ENCODE peak calls at places on chromosome 14, in five cellular contexts. R is H9, Y is heart right ventricle, O is Calu3, D is HFFc6. C is an unnamed sample.

GRCh38 chr14:68246074-68246980 is 426.7 kb downstream of the RAD51B start:
- DNase-seq in Y (peak), R (no peak), D (no peak), O (no peak), C (no peak)

GRCh38 chr14:86961106-86961716 is 1031.8 kb downstream of the GALC start:
- DNase-seq in O (peak), Y (no peak), D (no peak), R (peak), C (no peak)

GRCh38 chr14:61455351-61455750 is 134.0 kb downstream of the PRKCH start:
- DNase-seq in Y (no peak), R (no peak), O (no peak), D (no peak), C (no peak)

GRCh38 chr14:53380041-53380440 is 226.9 kb upstream of the DDHD1 start:
- DNase-seq in D (no peak), O (no peak), R (no peak), Y (no peak), C (no peak)

GRCh38 chr14:53113992-53114391 is 39.1 kb downstream of the DDHD1 start:
- DNase-seq in O (no peak), Y (no peak), R (peak), D (no peak), C (no peak)

GRCh38 chr14:33017016-33017415 is 78.3 kb downstream of the NPAS3 start:
- DNase-seq in R (no peak), D (no peak), O (no peak), Y (no peak), C (no peak)

GRCh38 chr14:89407856-89408255 is 9.2 kb downstream of the FOXN3 start:
- DNase-seq in D (no peak), O (no peak), Y (no peak), R (no peak), C (no peak)

GRCh38 chr14:65650843-65651242 is 238.3 kb downstream of the FUT8 start:
- DNase-seq in Y (no peak), D (no peak), R (no peak), O (no peak), C (no peak)

GRCh38 chr14:54123836-54124235 is 167.2 kb upstream of the BMP4 start:
- DNase-seq in R (no peak), O (no peak), D (no peak), Y (no peak), C (no peak)

GRCh38 chr14:50410016-50410530 is 13.4 kb upstream of the CDKL1 start:
- DNase-seq in Y (no peak), R (no peak), D (no peak), O (no peak), C (no peak)

GRCh38 chr14:26765768-26766550 is 168.1 kb upstream of the NOVA1 start:
- DNase-seq in R (no peak), O (no peak), Y (peak), D (no peak), C (peak)

GRCh38 chr14:104393199-104393897 is 186.2 kb upstream of the C14orf180 start:
- DNase-seq in Y (peak), D (no peak), R (peak), O (no peak), C (peak)

GRCh38 chr14:65156568-65157366 is 54.5 kb upstream of the MAX start:
- DNase-seq in O (no peak), Y (peak), D (peak), R (no peak), C (peak)

GRCh38 chr14:71248204-71248603 is 340.9 kb downstream of the PCNX1 start:
- DNase-seq in O (no peak), Y (no peak), R (no peak), D (peak), C (no peak)

GRCh38 chr14:86852530-86852929 is 1140.5 kb downstream of the GALC start:
- DNase-seq in D (peak), O (no peak), R (no peak), Y (no peak), C (no peak)

GRCh38 chr14:61381589-61381988 is 60.2 kb downstream of the PRKCH start:
- DNase-seq in Y (no peak), O (no peak), D (no peak), R (no peak), C (peak)

GRCh38 chr14:87457727-87458126 is 535.3 kb downstream of the GALC start:
- DNase-seq in O (no peak), R (no peak), Y (no peak), D (no peak), C (no peak)

GRCh38 chr14:54760866-54761265 is 141.8 kb downstream of the GCH1 start:
- DNase-seq in Y (no peak), O (no peak), D (no peak), R (no peak), C (no peak)

GRCh38 chr14:61217516-61217915 is 63.6 kb downstream of the TMEM30B start:
- DNase-seq in O (no peak), D (no peak), Y (peak), R (no peak), C (no peak)

GRCh38 chr14:75970989-75971388 is 10.8 kb downstream of the TGFB3 start:
- DNase-seq in D (no peak), O (no peak), R (no peak), Y (no peak), C (no peak)

GRCh38 chr14:91904483-91904882 is 37.1 kb upstream of the TC2N start:
- DNase-seq in O (no peak), R (no peak), Y (no peak), D (no peak), C (no peak)

GRCh38 chr14:90093942-90094595 is 32.3 kb downstream of the KCNK13 start:
- DNase-seq in Y (no peak), O (peak), D (peak), R (no peak), C (no peak)

GRCh38 chr14:74973003-74973614 is 17.7 kb upstream of the PGF start:
- DNase-seq in Y (peak), D (no peak), R (no peak), O (no peak), C (peak)

GRCh38 chr14:85565862-85566296 is 35.9 kb downstream of the FLRT2 start:
- DNase-seq in O (no peak), R (no peak), D (peak), Y (no peak), C (no peak)
- TF ChIP-seq CTCF in O (no peak), R (no peak), D (no peak), Y (no peak), C (no peak)

DNA sequence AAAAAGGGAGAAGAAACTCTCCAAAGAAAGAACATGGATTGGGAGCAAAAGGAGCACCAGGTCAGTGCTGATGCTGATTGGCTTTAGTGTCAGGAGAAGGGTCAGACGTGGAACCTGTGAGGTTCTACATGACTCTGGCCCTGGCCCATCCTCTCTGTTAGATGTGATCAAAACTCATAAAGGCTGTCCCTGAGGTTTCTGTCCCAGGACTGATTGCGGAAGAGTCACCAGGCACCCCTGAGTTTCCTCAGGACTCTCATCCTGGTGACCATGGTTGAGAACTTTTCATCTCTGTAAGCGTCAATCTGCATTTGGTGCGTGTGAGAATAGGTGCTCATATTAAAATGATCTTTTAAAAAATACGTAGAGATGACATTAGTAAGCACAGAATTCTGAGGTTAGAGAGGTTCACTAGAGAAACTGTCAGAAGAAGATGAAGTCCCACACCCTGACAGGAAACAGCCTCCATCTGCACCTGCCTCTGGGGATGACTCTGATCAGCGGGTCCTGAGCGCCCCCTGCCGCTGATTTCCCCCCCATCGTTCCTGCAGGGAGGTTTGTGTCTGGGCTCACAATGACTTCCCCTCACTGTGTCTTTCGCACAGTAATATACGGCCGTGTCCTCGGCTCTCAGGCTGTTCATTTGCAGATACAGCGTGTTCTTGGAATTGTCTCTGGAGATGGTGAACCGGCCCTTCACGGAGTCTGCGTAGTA is 741.8 kb downstream of the TMEM121 start:
- DNase-seq in O (peak), D (no peak), R (no peak), Y (no peak), C (peak)
- TF ChIP-seq CTCF in O (no peak), D (no peak), R (no peak), Y (no peak), C (no peak)

GRCh38 chr14:93787465-93788306 is 599 bp downstream of the PRIMA1 start:
- DNase-seq in Y (no peak), R (peak), D (no peak), O (no peak), C (no peak)

GRCh38 chr14:93789366-93790130 is 1.3 kb upstream of the PRIMA1 start:
- DNase-seq in R (peak), O (no peak), Y (no peak), D (no peak), C (no peak)

GRCh38 chr14:93788307-93788556 is at the start of gene PRIMA1:
- DNase-seq in D (no peak), Y (no peak), R (no peak), O (no peak), C (no peak)

GRCh38 chr14:93790966-93791365 is 2.7 kb upstream of the PRIMA1 start:
- DNase-seq in R (no peak), Y (no peak), O (no peak), D (no peak), C (no peak)

DNA sequence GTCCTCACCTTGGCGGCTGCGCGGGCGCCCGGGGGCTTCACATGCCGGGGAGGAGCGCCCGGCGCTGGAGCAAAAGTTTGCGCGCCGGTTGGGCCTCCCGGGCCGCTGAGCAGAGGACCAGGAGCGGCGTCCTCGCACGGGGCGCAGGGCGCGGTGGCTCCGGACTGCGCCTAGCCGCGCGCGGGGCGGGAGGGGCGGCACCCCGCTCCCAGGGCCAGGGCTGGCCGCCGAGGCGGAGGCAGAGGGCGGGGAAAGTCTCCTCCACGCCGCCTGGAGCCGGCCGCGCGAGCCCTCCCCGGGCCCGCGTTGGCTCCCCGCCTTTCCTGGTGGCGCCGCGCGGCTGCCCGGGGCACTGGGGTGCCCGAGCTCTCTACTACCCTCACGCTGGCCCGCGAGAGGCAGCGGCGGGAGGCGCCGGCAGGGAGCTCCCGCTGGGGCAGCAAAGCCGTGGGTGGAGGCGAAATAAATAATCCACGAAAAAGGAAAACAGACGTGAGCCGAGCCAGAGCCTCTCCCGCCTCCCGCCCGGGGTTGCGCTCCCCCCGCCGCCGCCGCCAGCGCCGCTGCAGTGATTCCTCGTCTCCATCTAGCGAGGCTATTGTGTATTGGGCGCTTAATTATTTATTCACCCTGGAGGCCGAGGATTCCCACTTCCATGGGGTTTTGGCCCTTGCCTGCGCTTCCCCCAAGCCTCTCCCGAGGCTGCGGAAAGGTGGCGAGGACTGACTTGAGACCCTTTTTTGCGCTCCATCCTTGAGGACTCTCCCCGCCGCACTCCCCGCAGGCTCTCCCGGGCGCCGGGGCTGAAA is 476 bp upstream of the PRIMA1 start:
- DNase-seq in Y (peak), O (peak), R (peak), D (no peak), C (no peak)
- TF ChIP-seq CTCF in Y (peak), O (no peak), R (peak), D (no peak), C (no peak)

DNA sequence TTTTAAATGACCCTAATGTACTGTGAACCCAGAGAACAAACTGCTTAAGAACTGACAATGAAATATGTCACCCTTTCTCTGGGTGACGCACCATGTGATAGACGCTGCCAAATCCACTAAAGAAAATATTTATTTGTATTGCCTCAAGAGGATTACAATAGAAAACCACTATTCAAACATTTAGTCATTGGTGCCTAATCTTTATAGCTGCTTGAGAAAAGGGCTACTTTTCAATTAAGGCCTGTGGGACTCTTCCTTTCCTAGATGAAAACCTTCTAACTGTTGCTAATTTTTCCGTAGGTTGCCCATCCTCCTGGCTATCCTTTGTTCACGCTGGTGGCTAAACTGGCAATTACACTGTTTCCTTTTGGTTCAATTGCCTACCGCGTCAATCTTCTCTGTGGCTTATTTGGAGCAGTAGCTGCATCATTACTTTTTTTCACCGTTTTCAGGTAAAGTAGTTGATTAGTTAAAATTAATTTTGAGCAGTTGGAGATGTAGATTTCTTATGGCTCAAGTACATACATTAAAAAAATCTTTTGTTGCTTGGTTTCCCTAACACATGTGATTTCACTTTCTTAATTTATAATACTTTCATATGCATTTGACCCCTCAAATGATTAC is 6.0 kb downstream of the TMEM260 start:
- DNase-seq in D (no peak), O (no peak), Y (no peak), R (no peak), C (no peak)
- TF ChIP-seq CTCF in D (no peak), O (no peak), Y (no peak), R (no peak), C (no peak)

GRCh38 chr14:63478437-63478852 is 64.7 kb downstream of the PPP2R5E start:
- DNase-seq in O (no peak), Y (no peak), R (no peak), D (no peak), C (no peak)

GRCh38 chr14:63475761-63476160 is 67.4 kb downstream of the PPP2R5E start:
- DNase-seq in Y (no peak), D (no peak), O (no peak), R (no peak), C (no peak)

GRCh38 chr14:63478024-63478423 is 65.2 kb downstream of the PPP2R5E start:
- DNase-seq in Y (no peak), R (no peak), O (no peak), D (no peak), C (no peak)

GRCh38 chr14:63473194-63473788 is 69.9 kb downstream of the PPP2R5E start:
- DNase-seq in R (no peak), O (no peak), Y (no peak), D (no peak), C (no peak)

GRCh38 chr14:63474844-63475243 is 68.3 kb downstream of the PPP2R5E start:
- DNase-seq in D (no peak), Y (no peak), O (no peak), R (no peak), C (no peak)
- TF ChIP-seq CTCF in D (no peak), Y (no peak), O (no peak), R (no peak), C (no peak)

GRCh38 chr14:58662028-58662427 is 24.3 kb downstream of the DACT1 start:
- DNase-seq in O (no peak), R (no peak), D (no peak), Y (no peak), C (no peak)

GRCh38 chr14:58660407-58660806 is 22.6 kb downstream of the DACT1 start:
- DNase-seq in D (no peak), O (no peak), R (no peak), Y (no peak), C (no peak)

GRCh38 chr14:58659846-58660245 is 22.1 kb downstream of the DACT1 start:
- DNase-seq in D (no peak), R (no peak), Y (peak), O (no peak), C (no peak)

GRCh38 chr14:58662759-58663158 is 25.0 kb downstream of the DACT1 start:
- DNase-seq in R (no peak), D (no peak), O (no peak), Y (no peak), C (no peak)

GRCh38 chr14:58656671-58657411 is 19.1 kb downstream of the DACT1 start:
- DNase-seq in Y (no peak), D (no peak), O (no peak), R (no peak), C (no peak)
- TF ChIP-seq CTCF in Y (no peak), D (no peak), O (no peak), R (no peak), C (no peak)

GRCh38 chr14:51651388-51652167 is at the start of gene FRMD6:
- DNase-seq in R (peak), D (peak), Y (peak), O (peak), C (peak)

GRCh38 chr14:51652168-51653095 is 722 bp downstream of the FRMD6 start:
- DNase-seq in Y (peak), R (peak), O (no peak), D (no peak), C (peak)

GRCh38 chr14:51653855-51654548 is 2.3 kb downstream of the FRMD6 start:
- DNase-seq in Y (no peak), O (no peak), R (no peak), D (no peak), C (no peak)

GRCh38 chr14:51654549-51654879 is 2.8 kb downstream of the FRMD6 start:
- DNase-seq in O (no peak), D (no peak), R (no peak), Y (no peak), C (no peak)

DNA sequence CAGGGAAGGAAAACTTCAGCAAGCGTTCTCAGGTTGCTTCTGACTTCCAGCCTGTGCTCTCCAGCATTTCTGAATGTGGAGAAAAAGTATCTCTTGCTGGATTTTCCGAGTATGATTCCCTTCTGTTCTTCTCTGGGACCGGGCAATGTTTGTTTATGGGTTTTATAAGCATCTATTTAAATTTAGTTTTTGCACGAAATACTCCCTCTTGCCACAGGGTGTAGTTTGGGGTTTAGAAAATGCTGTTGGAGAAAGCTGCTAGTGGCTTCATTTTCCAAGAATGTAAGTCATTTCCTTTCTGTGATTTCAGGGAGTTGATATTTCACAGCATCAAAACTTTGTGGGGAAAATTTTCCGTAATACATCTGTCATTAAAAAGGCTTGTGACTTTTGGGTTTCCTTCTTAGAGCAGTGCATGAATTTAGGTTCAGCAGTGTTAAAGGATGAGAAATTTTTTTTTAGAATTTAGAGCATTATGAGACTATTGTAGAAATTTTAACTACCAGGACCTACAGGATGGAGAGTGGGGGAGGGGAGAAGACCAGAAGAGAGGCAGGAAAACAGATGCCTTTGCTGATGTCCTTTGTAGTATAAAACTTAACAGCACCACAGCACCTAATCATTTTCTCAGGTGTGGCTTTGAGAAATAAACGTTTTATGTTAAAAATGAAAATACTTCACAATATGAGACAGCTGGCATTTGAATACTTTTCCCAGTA is 1.5 kb downstream of the FRMD6 start:
- DNase-seq in Y (peak), R (no peak), D (peak), O (peak), C (no peak)
- TF ChIP-seq CTCF in Y (peak), R (no peak), D (peak), O (no peak), C (peak)